ENCODE peak calls at places on chromosomes 16 and 17, in ten cellular contexts. V is pons; S is RWPE1; N is stimulated activated CD8-positive, alpha-beta memory T cell treated with anti-CD3 and anti-CD28 coated beads, Interleukin-7, amount 100 ng/mL, for 1 hour; H is SK-N-DZ; A is cardiac septum; L is HEK293T; I is caudate nucleus; D is GM12864; R is tibial artery. O is an unnamed sample.

GRCh38 chr17:47850692-47851573 is at the start of gene SP6:
- DNase-seq in V (no peak), I (no peak), A (no peak), N (peak), R (no peak), L (peak), S (peak), H (peak), D (no peak), O (peak)

GRCh38 chr17:19470529-19471261 is 59.7 kb downstream of the RNF112 start:
- DNase-seq in R (peak), V (no peak), S (no peak), H (peak), A (peak), N (no peak), D (no peak), L (no peak), I (no peak), O (no peak)

GRCh38 chr16:29974291-29975133 is 844 bp downstream of the TAOK2 start:
- DNase-seq in N (no peak), D (no peak), A (peak), V (peak), I (no peak), R (no peak), L (no peak), H (no peak), S (peak), O (no peak)

GRCh38 chr17:63116967-63117366 is 150.9 kb downstream of the TANC2 start:
- DNase-seq in L (no peak), R (no peak), H (peak), D (no peak), A (no peak), N (no peak), I (no peak), S (peak), V (peak), O (no peak)

GRCh38 chr17:57445772-57446472 is 189.6 kb downstream of the MSI2 start:
- DNase-seq in R (no peak), A (no peak), H (no peak), N (no peak), L (no peak), D (no peak), S (no peak), V (no peak), I (no peak), O (no peak)

GRCh38 chr16:81611721-81612120 is 167.1 kb downstream of the CMIP start:
- DNase-seq in V (no peak), L (no peak), R (no peak), N (no peak), S (no peak), A (no peak), H (no peak), D (no peak), I (no peak), O (no peak)

GRCh38 chr17:48756816-48757215 is 28.3 kb upstream of the HOXB13 start:
- DNase-seq in D (no peak), R (no peak), V (peak), I (no peak), L (peak), A (no peak), S (no peak), H (no peak), N (no peak), O (peak)

GRCh38 chr16:12678983-12679382 is 124.7 kb downstream of the CPPED1 start:
- DNase-seq in D (no peak), R (no peak), V (no peak), N (no peak), A (no peak), S (no peak), L (no peak), I (no peak), H (no peak), O (no peak)

GRCh38 chr16:11727945-11728543 is 14.6 kb downstream of the TXNDC11 start:
- DNase-seq in H (no peak), S (no peak), V (no peak), N (no peak), R (no peak), D (peak), I (no peak), A (no peak), L (no peak), O (no peak)

GRCh38 chr16:2484898-2485508 is 10.1 kb downstream of the TBC1D24 start:
- DNase-seq in H (no peak), N (no peak), I (no peak), V (no peak), A (no peak), S (no peak), D (no peak), L (no peak), R (no peak), O (no peak)

GRCh38 chr17:80284631-80285030 is 24.0 kb downstream of the RNF213 start:
- DNase-seq in S (no peak), I (no peak), L (no peak), A (no peak), N (no peak), V (no peak), D (no peak), H (peak), R (no peak), O (no peak)

GRCh38 chr17:76278268-76278908 is 13.2 kb downstream of the UBALD2 start:
- DNase-seq in D (no peak), A (no peak), H (no peak), S (no peak), L (no peak), R (no peak), V (no peak), N (no peak), I (no peak), O (no peak)

GRCh38 chr17:61570118-61570517 is 20.9 kb downstream of the NACA2 start:
- DNase-seq in L (no peak), D (no peak), A (no peak), N (no peak), R (no peak), S (no peak), I (no peak), V (no peak), H (no peak), O (no peak)

GRCh38 chr16:12674096-12674495 is 129.6 kb downstream of the CPPED1 start:
- DNase-seq in D (no peak), S (no peak), A (no peak), R (no peak), V (no peak), I (no peak), N (no peak), L (no peak), H (no peak), O (no peak)

GRCh38 chr17:79626156-79626890 is 15.5 kb upstream of the RBFOX3 start:
- DNase-seq in S (no peak), L (no peak), D (no peak), R (peak), I (no peak), V (no peak), H (no peak), A (peak), N (no peak), O (peak)

GRCh38 chr16:73095885-73096341 is 48.0 kb upstream of the ZFHX3 start:
- DNase-seq in D (no peak), V (no peak), R (no peak), A (no peak), S (no peak), L (peak), N (no peak), I (no peak), H (peak), O (no peak)

GRCh38 chr16:57898961-57899360 is 72.0 kb downstream of the CNGB1 start:
- DNase-seq in H (no peak), L (no peak), S (no peak), V (no peak), D (no peak), A (no peak), I (no peak), R (no peak), N (no peak), O (no peak)

GRCh38 chr16:3762080-3762750 is 44.9 kb upstream of the TRAP1 start:
- DNase-seq in A (no peak), H (no peak), S (no peak), N (no peak), I (no peak), R (peak), D (no peak), L (no peak), V (no peak), O (no peak)

GRCh38 chr17:67571478-67571877 is 146.3 kb upstream of the NOL11 start:
- DNase-seq in V (no peak), S (no peak), I (no peak), H (no peak), D (no peak), N (no peak), L (no peak), A (no peak), R (no peak), O (no peak)

GRCh38 chr16:14399397-14400284 is 230.4 kb downstream of the PARN start:
- DNase-seq in H (no peak), S (peak), N (no peak), A (no peak), L (no peak), V (peak), I (no peak), D (no peak), R (peak), O (no peak)

GRCh38 chr16:4594433-4595410 is 20.0 kb downstream of the UBALD1 start:
- DNase-seq in N (no peak), A (no peak), H (no peak), S (no peak), L (no peak), D (no peak), V (no peak), I (no peak), R (no peak), O (no peak)

GRCh38 chr17:77882481-77883212 is 75.9 kb upstream of the TNRC6C start:
- DNase-seq in H (peak), N (peak), V (peak), I (no peak), D (no peak), R (no peak), S (no peak), L (no peak), A (peak), O (no peak)

GRCh38 chr16:71473891-71474290 is 11.8 kb upstream of the ZNF23 start:
- DNase-seq in A (no peak), H (no peak), L (no peak), V (no peak), S (peak), N (no peak), D (no peak), R (no peak), I (no peak), O (no peak)

GRCh38 chr17:17748179-17748578 is 66.9 kb downstream of the RAI1 start:
- DNase-seq in L (no peak), A (no peak), S (no peak), H (no peak), R (no peak), V (no peak), N (no peak), I (no peak), D (no peak), O (no peak)

GRCh38 chr17:50045154-50045553 is 10.8 kb upstream of the ITGA3 start:
- DNase-seq in R (peak), N (no peak), I (no peak), D (no peak), H (no peak), L (no peak), V (no peak), A (peak), S (no peak), O (no peak)

GRCh38 chr16:89841275-89841674 is 13.0 kb downstream of the SPIRE2 start:
- DNase-seq in H (no peak), D (no peak), R (no peak), N (peak), V (no peak), S (no peak), L (no peak), I (no peak), A (no peak), O (no peak)

GRCh38 chr17:68865584-68865983 is 89.6 kb downstream of the ABCA8 start:
- DNase-seq in D (no peak), N (no peak), I (no peak), H (no peak), L (no peak), V (no peak), S (no peak), A (no peak), R (no peak), O (no peak)

GRCh38 chr17:18959845-18960240 is 7.9 kb downstream of the SLC5A10 start:
- DNase-seq in S (no peak), L (no peak), N (no peak), D (no peak), A (no peak), I (no peak), R (no peak), H (no peak), V (no peak), O (no peak)

GRCh38 chr17:64622931-64623654 is 39.0 kb downstream of the SMURF2 start:
- DNase-seq in A (no peak), R (no peak), V (no peak), L (no peak), I (no peak), H (no peak), D (no peak), S (peak), N (no peak), O (no peak)

GRCh38 chr16:71226229-71227141 is 4.0 kb downstream of the HYDIN start:
- DNase-seq in I (no peak), V (no peak), D (no peak), A (no peak), S (no peak), H (no peak), N (no peak), R (no peak), L (no peak), O (no peak)

GRCh38 chr16:88591577-88592021 is 21.4 kb downstream of the ZC3H18 start:
- DNase-seq in R (peak), S (no peak), L (no peak), D (peak), H (no peak), I (no peak), A (peak), V (peak), N (no peak), O (peak)

GRCh38 chr16:24844101-24845030 is 1.4 kb upstream of the SLC5A11 start:
- DNase-seq in N (no peak), V (no peak), H (no peak), S (peak), R (no peak), I (no peak), D (no peak), L (no peak), A (peak), O (no peak)

GRCh38 chr17:27520571-27521185 is 64.4 kb downstream of the KSR1 start:
- DNase-seq in H (no peak), R (no peak), I (peak), N (no peak), S (no peak), V (peak), D (no peak), L (no peak), A (no peak), O (no peak)